ENCODE peak calls at places on chromosomes 1 and 21, in nine cellular contexts. K is naive thymus-derived CD8-positive, alpha-beta T cell; H is stimulated activated naive CD8-positive, alpha-beta T cell treated with anti-CD3 and anti-CD28 coated beads, Interleukin-15, Interleukin-2, amounts not matched to agents 100 U/mL and 50 U/mL, for 24 hours; C is natural killer cell treated with Interleukin-12 subunit alpha and Interleukin-12 subunit beta and Interleukin-15 and Interleukin-18, amount 100 ng/mL, for 72 hours; E is activated naive CD8-positive, alpha-beta T cell treated with anti-CD3 and anti-CD28 coated beads, Interleukin-2, amount 50 U/mL, for 24 hours; I is CD8-positive, alpha-beta T cell; G is left cardiac atrium; R is A549; F is Right ventricle myocardium superior. D is an unnamed sample.

GRCh38 chr21:17118638-17119384 is 394.0 kb upstream of the CXADR start:
- ATAC-seq in E (no peak), K (no peak), C (no peak), G (peak), R (no peak), F (peak), I (no peak), H (no peak), D (no peak)

GRCh38 chr1:53697671-53698380 is 41.1 kb downstream of the GLIS1 start:
- ATAC-seq in F (no peak), G (no peak), E (no peak), H (no peak), I (no peak), K (no peak), C (no peak), R (no peak), D (no peak)

GRCh38 chr21:33205476-33205875 is 24.3 kb upstream of the IFNAR2 start:
- ATAC-seq in I (peak), E (no peak), R (no peak), F (no peak), K (peak), H (no peak), C (peak), G (no peak), D (no peak)

GRCh38 chr1:89546082-89546889 is 21.7 kb downstream of the LRRC8B start:
- ATAC-seq in F (peak), H (peak), I (no peak), G (peak), R (no peak), E (no peak), C (no peak), K (no peak), D (peak)

GRCh38 chr1:107515702-107516101 is 374.9 kb downstream of the NTNG1 start:
- ATAC-seq in K (no peak), H (no peak), R (no peak), C (peak), E (no peak), G (no peak), I (no peak), F (no peak), D (no peak)

GRCh38 chr1:234970731-234971476 is 157.7 kb downstream of the TOMM20 start:
- ATAC-seq in G (peak), F (peak), E (peak), H (peak), R (no peak), C (peak), I (no peak), K (no peak), D (no peak)

GRCh38 chr1:219347843-219348475 is 174.3 kb downstream of the LYPLAL1 start:
- ATAC-seq in G (peak), R (no peak), E (no peak), K (no peak), C (no peak), F (peak), H (no peak), I (no peak), D (no peak)

GRCh38 chr1:57162607-57163235 is 196.9 kb upstream of the C8B start:
- ATAC-seq in H (no peak), G (peak), I (no peak), F (peak), C (no peak), R (no peak), E (no peak), K (no peak), D (no peak)

GRCh38 chr1:112905420-112906154 is 50.4 kb downstream of the SLC16A1 start:
- ATAC-seq in H (no peak), K (no peak), I (no peak), C (peak), F (peak), E (no peak), G (peak), R (no peak), D (no peak)

GRCh38 chr1:215133532-215133931 is 51.0 kb downstream of the KCNK2 start:
- ATAC-seq in G (no peak), H (no peak), R (no peak), I (no peak), K (no peak), F (no peak), C (no peak), E (no peak), D (no peak)

GRCh38 chr21:41767606-41768370 is 936 bp upstream of the RIPK4 start:
- ATAC-seq in R (peak), F (no peak), I (peak), C (no peak), E (peak), K (peak), G (peak), H (no peak), D (no peak)

GRCh38 chr21:34670220-34670961 is 1.6 kb downstream of the CLIC6 start:
- ATAC-seq in K (peak), F (peak), G (peak), I (peak), E (peak), C (peak), H (peak), R (peak), D (no peak)

GRCh38 chr1:27551953-27552312 is 52.0 kb downstream of the AHDC1 start:
- ATAC-seq in C (no peak), K (no peak), I (no peak), R (no peak), E (no peak), F (no peak), H (no peak), G (no peak), D (no peak)

GRCh38 chr1:245153081-245153644 is 1.6 kb upstream of the KIF26B start:
- ATAC-seq in I (peak), C (peak), H (peak), K (peak), R (peak), E (peak), G (peak), F (peak), D (peak)

GRCh38 chr1:87042127-87042811 is 127.8 kb downstream of the HS2ST1 start:
- ATAC-seq in G (no peak), I (no peak), R (no peak), K (no peak), C (no peak), E (peak), H (no peak), F (no peak), D (no peak)

GRCh38 chr1:84481317-84481716 is 2.3 kb downstream of the RPF1 start:
- ATAC-seq in G (no peak), R (no peak), K (no peak), E (no peak), I (no peak), H (no peak), C (no peak), F (no peak), D (no peak)

GRCh38 chr1:52727114-52727586 is 897 bp downstream of the ZYG11B start:
- ATAC-seq in E (no peak), I (no peak), H (no peak), F (peak), G (peak), C (no peak), R (peak), K (no peak), D (no peak)

GRCh38 chr1:167229719-167230385 is 9.2 kb downstream of the POU2F1 start:
- ATAC-seq in F (no peak), K (no peak), R (peak), I (no peak), E (no peak), G (no peak), C (no peak), H (no peak), D (no peak)

GRCh38 chr21:32278068-32278467 is 781 bp downstream of the MIS18A start:
- ATAC-seq in C (no peak), H (no peak), G (no peak), I (no peak), R (peak), F (no peak), E (no peak), K (no peak), D (no peak)

GRCh38 chr1:27127419-27127818 is 27.5 kb downstream of the SLC9A1 start:
- ATAC-seq in K (no peak), I (no peak), E (no peak), F (no peak), C (no peak), R (peak), G (no peak), H (no peak), D (no peak)

GRCh38 chr1:32199717-32200072 is 700 bp upstream of the CCDC28B start:
- ATAC-seq in K (no peak), G (peak), C (no peak), F (peak), I (no peak), H (no peak), R (peak), E (no peak), D (no peak)

GRCh38 chr1:84722794-84723193 is 32.5 kb upstream of the SSX2IP start:
- ATAC-seq in K (no peak), C (no peak), E (no peak), H (no peak), I (no peak), F (peak), R (no peak), G (peak), D (no peak)

GRCh38 chr21:35697321-35697808 is 363.0 kb downstream of the SETD4 start:
- ATAC-seq in H (peak), I (no peak), G (peak), F (peak), R (no peak), K (no peak), E (no peak), C (no peak), D (no peak)

GRCh38 chr1:189816558-189816957 is 661.1 kb downstream of the BRINP3 start:
- ATAC-seq in C (no peak), G (no peak), F (no peak), H (no peak), R (no peak), E (no peak), K (no peak), I (no peak), D (no peak)

GRCh38 chr1:168088511-168089325 is 48.0 kb downstream of the GPR161 start:
- ATAC-seq in K (no peak), G (no peak), I (no peak), C (no peak), H (no peak), F (no peak), R (no peak), E (no peak), D (no peak)

GRCh38 chr21:40863839-40864238 is 16.9 kb upstream of the DSCAM start:
- ATAC-seq in K (no peak), I (no peak), E (no peak), F (no peak), R (no peak), C (no peak), G (no peak), H (no peak), D (no peak)

GRCh38 chr1:181806791-181807190 is 254.7 kb downstream of the ZNF648 start:
- ATAC-seq in R (no peak), E (no peak), I (no peak), C (no peak), F (no peak), G (no peak), H (no peak), K (no peak), D (no peak)

GRCh38 chr1:221939598-221939997 is 197.7 kb upstream of the DUSP10 start:
- ATAC-seq in I (no peak), E (no peak), G (no peak), R (no peak), K (peak), F (no peak), H (no peak), C (no peak), D (peak)

GRCh38 chr1:78673120-78673519 is 23.5 kb downstream of the IFI44 start:
- ATAC-seq in K (no peak), E (peak), C (peak), G (no peak), H (peak), F (no peak), I (no peak), R (no peak), D (no peak)

GRCh38 chr1:168864266-168864665 is 135.3 kb upstream of the DPT start:
- ATAC-seq in K (no peak), I (no peak), R (peak), F (peak), C (no peak), H (no peak), E (no peak), G (peak), D (no peak)

GRCh38 chr1:248618878-248619277 is 16.0 kb downstream of the OR2T11 start:
- ATAC-seq in E (peak), G (peak), F (no peak), H (no peak), I (no peak), R (peak), K (no peak), C (no peak), D (peak)

GRCh38 chr1:238474263-238474662 is 583.5 kb upstream of the ZP4 start:
- ATAC-seq in G (no peak), C (no peak), F (no peak), R (no peak), E (no peak), I (no peak), K (no peak), H (no peak), D (no peak)

D was measured in activated CD4-positive, CD25-positive, alpha-beta regulatory T cell treated with anti-CD3 and anti-CD28 coated beads, Interleukin-2, amount 50 U/mL, for 24 hours.